ENCODE peak calls at places on chromosomes 12 and 14, in nine cellular contexts. S is HepG2, L is uterus, R is IMR-90, E is NB4, X is adrenal gland, J is heart left ventricle, B is HCT116, O is body of pancreas. T is an unnamed sample.

GRCh38 chr12:18629916-18630315 is 107.9 kb downstream of the PLCZ1 start:
- DNase-seq in S (no peak), L (no peak), R (no peak), E (no peak), X (no peak), J (no peak), B (no peak), O (no peak), T (no peak)

GRCh38 chr12:130700492-130701401 is 15.4 kb downstream of the RIMBP2 start:
- DNase-seq in S (no peak), L (no peak), R (no peak), E (no peak), X (no peak), J (no peak), B (no peak), O (no peak), T (no peak)

GRCh38 chr12:2944401-2945047 is 14.7 kb upstream of the TEAD4 start:
- DNase-seq in S (peak), L (peak), R (peak), E (peak), X (peak), J (peak), B (peak), O (peak), T (peak)

GRCh38 chr12:103279444-103279843 is 216.3 kb downstream of the C12orf42 start:
- DNase-seq in S (no peak), L (no peak), R (no peak), E (no peak), X (no peak), J (no peak), B (no peak), O (no peak), T (no peak)

GRCh38 chr12:115227137-115227615 is 543.2 kb upstream of the TBX3 start:
- DNase-seq in S (peak), L (no peak), R (peak), E (no peak), X (peak), J (peak), B (peak), O (no peak), T (no peak)

GRCh38 chr12:27571463-27571862 is 47.5 kb downstream of the PPFIBP1 start:
- DNase-seq in S (no peak), L (no peak), R (peak), E (no peak), X (no peak), J (no peak), B (no peak), O (no peak), T (no peak)

GRCh38 chr12:113857371-113857770 is 108.8 kb downstream of the RBM19 start:
- DNase-seq in S (no peak), L (no peak), R (no peak), E (no peak), X (no peak), J (peak), B (no peak), O (no peak), T (no peak)

GRCh38 chr12:13980548-13981295 is 680 bp downstream of the GRIN2B start:
- DNase-seq in S (no peak), L (no peak), R (no peak), E (no peak), X (no peak), J (no peak), B (no peak), O (no peak), T (no peak)

GRCh38 chr14:103056322-103057027 is 874 bp downstream of the CDC42BPB start:
- DNase-seq in S (no peak), L (peak), R (peak), E (peak), X (peak), J (peak), B (no peak), O (peak), T (no peak)

GRCh38 chr14:61694830-61695694 is at the start of gene HIF1A:
- DNase-seq in S (peak), L (peak), R (peak), E (peak), X (peak), J (peak), B (peak), O (peak), T (peak)

GRCh38 chr12:29714966-29715365 is 68.8 kb downstream of the TMTC1 start:
- DNase-seq in S (no peak), L (no peak), R (no peak), E (no peak), X (no peak), J (no peak), B (no peak), O (no peak), T (no peak)

GRCh38 chr12:117189725-117190209 is 503 bp downstream of the FBXO21 start:
- DNase-seq in S (peak), L (peak), R (peak), E (peak), X (peak), J (no peak), B (no peak), O (peak), T (peak)

GRCh38 chr12:26319511-26319910 is 124.1 kb downstream of the SSPN start:
- DNase-seq in S (peak), L (peak), R (peak), E (no peak), X (peak), J (peak), B (no peak), O (peak), T (no peak)

GRCh38 chr12:90250766-90251165 is 542.1 kb upstream of the ATP2B1 start:
- DNase-seq in S (no peak), L (peak), R (no peak), E (peak), X (peak), J (peak), B (no peak), O (peak), T (no peak)

GRCh38 chr12:85781751-85782150 is 54.5 kb downstream of the RASSF9 start:
- DNase-seq in S (no peak), L (no peak), R (no peak), E (no peak), X (no peak), J (no peak), B (no peak), O (no peak), T (no peak)

GRCh38 chr12:13094349-13094748 is 9.1 kb downstream of the GSG1 start:
- DNase-seq in S (no peak), L (no peak), R (peak), E (peak), X (no peak), J (no peak), B (no peak), O (peak), T (no peak)

GRCh38 chr12:78696267-78696666 is 168.3 kb upstream of the SYT1 start:
- DNase-seq in S (no peak), L (no peak), R (no peak), E (no peak), X (no peak), J (no peak), B (no peak), O (no peak), T (no peak)

GRCh38 chr14:68309631-68310030 is 483.2 kb downstream of the ZFP36L1 start:
- DNase-seq in S (no peak), L (no peak), R (no peak), E (no peak), X (no peak), J (peak), B (no peak), O (peak), T (no peak)

GRCh38 chr14:34997762-34998161 is 15.0 kb downstream of the SRP54 start:
- DNase-seq in S (no peak), L (no peak), R (no peak), E (no peak), X (no peak), J (no peak), B (no peak), O (no peak), T (no peak)

GRCh38 chr12:84397279-84397678 is 515.3 kb downstream of the SLC6A15 start:
- DNase-seq in S (no peak), L (no peak), R (no peak), E (no peak), X (no peak), J (no peak), B (no peak), O (no peak), T (no peak)

GRCh38 chr12:3220382-3221321 is 143.5 kb downstream of the TSPAN9 start:
- DNase-seq in S (no peak), L (no peak), R (no peak), E (no peak), X (no peak), J (peak), B (no peak), O (no peak), T (no peak)

DNA sequence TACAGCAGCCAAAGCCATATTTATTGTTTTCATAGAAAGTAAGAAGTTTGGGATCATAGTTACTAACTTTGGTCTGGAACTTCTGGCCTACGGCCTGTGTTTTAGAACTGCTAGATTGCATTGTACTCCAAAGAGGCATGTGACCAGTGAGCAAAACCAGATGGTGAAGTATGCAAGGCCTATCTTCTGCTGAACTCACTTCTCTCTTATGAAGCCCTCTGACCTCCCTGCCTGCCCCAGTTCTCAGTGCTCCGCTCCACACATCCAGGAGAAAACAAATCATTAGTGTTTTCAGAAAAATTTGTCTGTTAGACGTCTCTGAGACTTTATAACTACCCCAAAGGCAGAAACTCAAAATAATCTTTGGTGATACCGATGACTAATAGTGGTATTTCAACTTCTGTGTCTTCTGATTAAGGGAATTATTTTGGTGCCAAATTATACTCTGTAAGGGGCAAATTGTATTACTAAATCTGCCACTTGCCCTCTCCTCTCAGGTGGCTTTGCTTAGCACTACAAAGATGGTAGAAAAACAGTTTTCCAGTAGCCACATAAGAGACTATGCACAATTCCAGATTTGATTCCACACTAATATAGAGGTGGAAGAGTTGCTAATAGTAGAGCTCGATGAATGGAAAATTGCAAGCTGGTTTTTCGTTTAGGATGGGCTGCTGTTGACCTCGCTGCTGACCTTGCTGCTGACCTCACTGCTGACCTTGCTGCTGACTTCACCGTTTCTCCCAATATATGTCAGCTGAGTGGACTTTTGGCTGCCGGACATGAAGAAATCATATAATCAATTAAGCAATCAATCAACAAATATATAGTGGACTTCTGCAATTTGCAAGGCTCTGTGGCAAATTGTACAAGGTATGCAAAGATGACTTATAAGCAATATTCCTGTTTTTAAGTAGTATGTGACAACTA is 147.5 kb downstream of the KITLG start:
- DNase-seq in S (no peak), L (peak), R (peak), E (no peak), X (peak), J (peak), B (no peak), O (no peak), T (no peak)
- TF ChIP-seq POLR2A in S (no peak), L (no peak), R (no peak), E (no peak), X (no peak), J (no peak), B (no peak), O (no peak), T (no peak)

DNA sequence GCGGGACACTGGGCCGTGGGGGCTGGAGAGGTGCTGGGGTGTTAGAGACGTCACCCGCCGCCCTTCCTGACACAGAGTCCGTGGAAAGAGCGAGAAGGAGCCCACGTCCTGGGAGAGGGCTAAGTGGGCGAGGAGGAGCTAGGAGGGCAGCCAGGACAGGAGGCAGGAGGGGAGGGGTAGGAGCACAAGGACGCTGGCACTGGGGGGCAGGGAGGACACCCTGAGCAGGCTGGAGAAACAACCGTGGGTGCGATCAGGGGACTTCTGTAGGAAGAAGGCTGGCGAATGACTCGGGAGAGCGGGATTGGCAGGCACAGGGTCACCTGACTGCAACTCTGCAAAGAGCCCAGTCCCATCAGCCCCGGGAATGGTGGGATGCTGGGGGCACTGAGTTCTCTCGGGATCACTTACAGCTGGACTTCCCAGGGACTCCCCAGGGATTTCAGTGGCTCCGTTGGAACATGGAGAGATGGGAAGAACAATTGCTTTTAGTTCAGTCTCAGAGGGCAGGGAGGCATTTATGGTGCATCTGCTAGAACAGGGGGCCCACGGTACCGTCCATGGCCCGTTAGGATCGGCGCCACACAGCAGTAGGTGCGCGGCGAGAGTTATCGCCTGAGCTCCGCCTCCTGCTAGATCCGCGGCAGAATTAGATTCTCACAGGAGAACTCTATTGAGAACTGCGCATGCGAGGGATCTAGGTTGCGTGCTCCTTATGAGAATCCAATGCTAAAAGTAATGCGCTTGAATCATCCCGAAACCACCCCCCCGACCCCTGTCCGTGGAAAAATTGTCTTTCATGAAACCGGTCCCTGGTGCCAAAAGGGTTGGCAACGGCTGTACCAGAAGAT is 24.3 kb downstream of the UBR7 start:
- DNase-seq in S (no peak), L (no peak), R (peak), E (no peak), X (peak), J (peak), B (no peak), O (peak), T (no peak)
- TF ChIP-seq POLR2A in S (no peak), L (no peak), R (no peak), E (no peak), X (no peak), J (no peak), B (no peak), O (no peak), T (no peak)

GRCh38 chr14:94316692-94317091 is 6.4 kb downstream of the SERPINA6 start:
- DNase-seq in S (no peak), L (no peak), R (no peak), E (no peak), X (no peak), J (no peak), B (no peak), O (no peak), T (no peak)
- TF ChIP-seq POLR2A in S (no peak), L (no peak), R (no peak), E (no peak), X (no peak), J (no peak), B (no peak), O (no peak), T (no peak)

GRCh38 chr14:78967111-78967809 is 797.1 kb downstream of the NRXN3 start:
- DNase-seq in S (no peak), L (no peak), R (peak), E (no peak), X (no peak), J (no peak), B (no peak), O (no peak), T (no peak)
- TF ChIP-seq POLR2A in S (no peak), L (no peak), R (no peak), E (no peak), X (no peak), J (no peak), B (no peak), O (no peak), T (no peak)

GRCh38 chr14:26597136-26598080 is at the start of gene NOVA1:
- DNase-seq in S (no peak), L (peak), R (no peak), E (no peak), X (peak), J (peak), B (no peak), O (peak), T (peak)

GRCh38 chr14:26596722-26597030 is 1.2 kb downstream of the NOVA1 start:
- DNase-seq in S (no peak), L (peak), R (peak), E (no peak), X (peak), J (no peak), B (no peak), O (no peak), T (no peak)

GRCh38 chr14:26598672-26599131 is 869 bp upstream of the NOVA1 start:
- DNase-seq in S (no peak), L (peak), R (no peak), E (no peak), X (no peak), J (no peak), B (no peak), O (peak), T (no peak)

GRCh38 chr14:26595922-26596721 is 1.7 kb downstream of the NOVA1 start:
- DNase-seq in S (no peak), L (no peak), R (no peak), E (no peak), X (no peak), J (no peak), B (no peak), O (no peak), T (no peak)

DNA sequence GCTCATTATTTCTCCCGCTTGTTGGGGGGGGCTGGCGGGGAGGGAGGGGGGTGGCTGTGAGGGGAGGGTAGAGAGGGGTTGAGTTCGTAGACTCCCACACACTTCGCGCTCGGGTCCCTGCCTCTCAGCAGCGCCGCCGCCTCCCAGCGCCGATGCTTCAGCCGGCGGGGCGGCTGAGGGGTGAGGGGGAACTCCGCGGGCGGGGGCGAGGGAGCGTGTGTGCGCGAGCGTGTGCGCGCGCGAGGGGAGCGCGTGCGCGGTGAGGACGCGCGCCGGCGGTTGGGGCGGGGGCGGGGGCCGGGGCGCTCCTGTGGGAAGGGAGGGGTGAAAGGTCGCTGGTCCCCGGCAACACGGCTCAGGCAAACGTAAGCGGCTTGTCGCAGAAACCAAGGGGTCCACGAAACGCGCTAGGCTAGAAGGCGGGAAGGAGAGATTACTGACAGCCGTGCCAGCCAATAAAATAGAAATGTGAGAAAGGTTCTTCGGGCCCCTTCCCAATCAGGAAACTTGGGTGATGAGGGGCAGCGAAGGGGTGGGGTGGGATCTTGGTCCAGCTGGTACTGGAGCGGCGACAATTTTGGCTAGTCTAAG is 343 bp upstream of the NOVA1 start:
- DNase-seq in S (peak), L (peak), R (peak), E (no peak), X (peak), J (peak), B (no peak), O (peak), T (peak)
- TF ChIP-seq POLR2A in S (no peak), L (peak), R (no peak), E (no peak), X (no peak), J (peak), B (no peak), O (no peak), T (no peak)

DNA sequence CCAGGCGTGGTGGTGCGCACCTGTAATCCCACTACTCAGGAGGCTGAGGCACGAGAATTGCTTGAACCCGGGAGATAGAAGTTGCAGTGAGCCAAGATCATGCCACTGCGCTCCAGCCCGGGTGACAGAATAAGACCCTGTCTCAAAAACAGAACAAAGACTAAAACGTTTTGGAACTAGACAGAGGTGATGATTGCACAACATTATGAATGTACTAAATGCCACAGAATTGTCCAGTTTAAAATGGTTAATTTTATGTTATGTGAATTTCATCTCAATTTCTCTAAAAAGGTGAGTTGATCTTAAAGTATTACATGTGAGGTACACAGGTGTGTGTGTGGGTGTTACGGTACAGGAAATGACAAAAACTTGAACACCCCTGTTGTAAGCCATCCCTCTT is 16.5 kb downstream of the P2RX4 start:
- DNase-seq in S (no peak), L (no peak), R (no peak), E (no peak), X (no peak), J (no peak), B (no peak), O (no peak), T (no peak)
- TF ChIP-seq POLR2A in S (no peak), L (no peak), R (no peak), E (no peak), X (no peak), J (no peak), B (no peak), O (no peak), T (no peak)

T was measured in erythroblast.